ENCODE peak calls at places on chromosomes 1 and 21, in five cellular contexts. One of them, this sample, is unnamed.

GRCh38 chr1:94807742-94808491 is 12.2 kb upstream of the SLC44A3 start:
- DNase-seq in right cardiac atrium: no peak
- DNase-seq in GM23248: no peak
- DNase-seq in GM12891: no peak
- DNase-seq in right lobe of liver: no peak
- DNase-seq in this sample: no peak

GRCh38 chr21:29477941-29478340 is 179.2 kb downstream of the BACH1 start:
- DNase-seq in right cardiac atrium: no peak
- DNase-seq in GM23248: peak
- DNase-seq in GM12891: no peak
- DNase-seq in right lobe of liver: no peak
- DNase-seq in this sample: no peak

GRCh38 chr1:77421504-77422233 is 139.8 kb downstream of the AK5 start:
- DNase-seq in right cardiac atrium: no peak
- DNase-seq in GM23248: no peak
- DNase-seq in GM12891: no peak
- DNase-seq in right lobe of liver: no peak
- DNase-seq in this sample: no peak

GRCh38 chr21:44010429-44010828 is 1.7 kb upstream of the TRAPPC10 start:
- DNase-seq in right cardiac atrium: no peak
- DNase-seq in GM23248: no peak
- DNase-seq in GM12891: no peak
- DNase-seq in right lobe of liver: no peak
- DNase-seq in this sample: no peak

GRCh38 chr1:54885863-54886723 is 902 bp downstream of the DHCR24 start:
- DNase-seq in right cardiac atrium: no peak
- DNase-seq in GM23248: peak
- DNase-seq in GM12891: no peak
- DNase-seq in right lobe of liver: peak
- DNase-seq in this sample: no peak

GRCh38 chr1:10074059-10074854 is 41.5 kb downstream of the UBE4B start:
- DNase-seq in right cardiac atrium: no peak
- DNase-seq in GM23248: peak
- DNase-seq in GM12891: peak
- DNase-seq in right lobe of liver: no peak
- DNase-seq in this sample: no peak

GRCh38 chr1:166789286-166789685 is 50.0 kb upstream of the POGK start:
- DNase-seq in right cardiac atrium: no peak
- DNase-seq in GM23248: no peak
- DNase-seq in GM12891: no peak
- DNase-seq in right lobe of liver: no peak
- DNase-seq in this sample: no peak

GRCh38 chr1:59609245-59609644 is 205.5 kb upstream of the HOOK1 start:
- DNase-seq in right cardiac atrium: no peak
- DNase-seq in GM23248: no peak
- DNase-seq in GM12891: no peak
- DNase-seq in right lobe of liver: no peak
- DNase-seq in this sample: no peak

GRCh38 chr21:33198346-33199135 is 31.2 kb upstream of the IFNAR2 start:
- DNase-seq in right cardiac atrium: peak
- DNase-seq in GM23248: peak
- DNase-seq in GM12891: no peak
- DNase-seq in right lobe of liver: peak
- DNase-seq in this sample: no peak

GRCh38 chr1:43171312-43171875 is 696 bp downstream of the EBNA1BP2 start:
- DNase-seq in right cardiac atrium: no peak
- DNase-seq in GM23248: peak
- DNase-seq in GM12891: no peak
- DNase-seq in right lobe of liver: no peak
- DNase-seq in this sample: no peak

GRCh38 chr1:41840592-41841246 is 78.0 kb downstream of the HIVEP3 start:
- DNase-seq in right cardiac atrium: peak
- DNase-seq in GM23248: peak
- DNase-seq in GM12891: no peak
- DNase-seq in right lobe of liver: no peak
- DNase-seq in this sample: no peak

GRCh38 chr1:8252266-8252951 is 65.5 kb upstream of the SLC45A1 start:
- DNase-seq in right cardiac atrium: no peak
- DNase-seq in GM23248: no peak
- DNase-seq in GM12891: no peak
- DNase-seq in right lobe of liver: peak
- DNase-seq in this sample: no peak

GRCh38 chr1:243609698-243610097 is 240.3 kb downstream of the AKT3 start:
- DNase-seq in right cardiac atrium: no peak
- DNase-seq in GM23248: no peak
- DNase-seq in GM12891: no peak
- DNase-seq in right lobe of liver: no peak
- DNase-seq in this sample: no peak

GRCh38 chr1:243841507-243841906 is 8.5 kb downstream of the AKT3 start:
- DNase-seq in right cardiac atrium: no peak
- DNase-seq in GM23248: peak
- DNase-seq in GM12891: no peak
- DNase-seq in right lobe of liver: no peak
- DNase-seq in this sample: no peak

GRCh38 chr1:228292609-228292911 is 84.7 kb downstream of the OBSCN start:
- DNase-seq in right cardiac atrium: peak
- DNase-seq in GM23248: no peak
- DNase-seq in GM12891: no peak
- DNase-seq in right lobe of liver: no peak
- DNase-seq in this sample: no peak

GRCh38 chr1:68111804-68112436 is 61.5 kb upstream of the DIRAS3 start:
- DNase-seq in right cardiac atrium: peak
- DNase-seq in GM23248: peak
- DNase-seq in GM12891: no peak
- DNase-seq in right lobe of liver: no peak
- DNase-seq in this sample: no peak

GRCh38 chr1:61519631-61520030 is 205.3 kb downstream of the TM2D1 start:
- DNase-seq in right cardiac atrium: no peak
- DNase-seq in GM23248: no peak
- DNase-seq in GM12891: no peak
- DNase-seq in right lobe of liver: no peak
- DNase-seq in this sample: no peak

GRCh38 chr1:42934541-42935312 is 23.9 kb downstream of the SLC2A1 start:
- DNase-seq in right cardiac atrium: no peak
- DNase-seq in GM23248: no peak
- DNase-seq in GM12891: no peak
- DNase-seq in right lobe of liver: peak
- DNase-seq in this sample: no peak

GRCh38 chr1:230568008-230568407 is 74.3 kb upstream of the COG2 start:
- DNase-seq in right cardiac atrium: no peak
- DNase-seq in GM23248: peak
- DNase-seq in GM12891: no peak
- DNase-seq in right lobe of liver: no peak
- DNase-seq in this sample: no peak

GRCh38 chr1:37410815-37411214 is 63.6 kb upstream of the ZC3H12A start:
- DNase-seq in right cardiac atrium: no peak
- DNase-seq in GM23248: peak
- DNase-seq in GM12891: no peak
- DNase-seq in right lobe of liver: no peak
- DNase-seq in this sample: no peak

GRCh38 chr21:26883768-26884167 is 38.6 kb upstream of the ADAMTS1 start:
- DNase-seq in right cardiac atrium: no peak
- DNase-seq in GM23248: peak
- DNase-seq in GM12891: no peak
- DNase-seq in right lobe of liver: no peak
- DNase-seq in this sample: no peak

GRCh38 chr21:42466700-42467612 is 29.1 kb downstream of the RSPH1 start:
- DNase-seq in right cardiac atrium: no peak
- DNase-seq in GM23248: peak
- DNase-seq in GM12891: no peak
- DNase-seq in right lobe of liver: peak
- DNase-seq in this sample: no peak

GRCh38 chr1:176669782-176670181 is 206.8 kb downstream of the PAPPA2 start:
- DNase-seq in right cardiac atrium: peak
- DNase-seq in GM23248: no peak
- DNase-seq in GM12891: no peak
- DNase-seq in right lobe of liver: no peak
- DNase-seq in this sample: no peak

GRCh38 chr1:42765271-42765670 is 1.6 kb downstream of the P3H1 start:
- DNase-seq in right cardiac atrium: no peak
- DNase-seq in GM23248: peak
- DNase-seq in GM12891: no peak
- DNase-seq in right lobe of liver: no peak
- DNase-seq in this sample: no peak

GRCh38 chr1:56034222-56034621 is 545.1 kb downstream of the PLPP3 start:
- DNase-seq in right cardiac atrium: no peak
- DNase-seq in GM23248: peak
- DNase-seq in GM12891: no peak
- DNase-seq in right lobe of liver: no peak
- DNase-seq in this sample: no peak

GRCh38 chr1:25642710-25643109 is 26.1 kb downstream of the MAN1C1 start:
- DNase-seq in right cardiac atrium: peak
- DNase-seq in GM23248: peak
- DNase-seq in GM12891: peak
- DNase-seq in right lobe of liver: no peak
- DNase-seq in this sample: peak

GRCh38 chr1:61254629-61255323 is 172.4 kb downstream of the NFIA start:
- DNase-seq in right cardiac atrium: no peak
- DNase-seq in GM23248: peak
- DNase-seq in GM12891: no peak
- DNase-seq in right lobe of liver: no peak
- DNase-seq in this sample: no peak

This sample was measured in GM18507.